ENCODE peak calls at places on chromosomes 16 and 17, in nine cellular contexts. F, R, L, Z, O, Q, T, P and V are unnamed samples.

GRCh38 chr16:85455534-85455933 is 157.6 kb upstream of the GSE1 start:
- DNase-seq in T (no peak), R (no peak), L (no peak), P (no peak), F (no peak), Q (no peak), O (no peak), Z (no peak), V (no peak)

GRCh38 chr16:2296662-2297505 is 29.0 kb upstream of the RNPS1 start:
- DNase-seq in R (peak; percentile 62), O (no peak), T (no peak), Q (no peak), F (no peak), Z (peak; percentile 5), L (no peak), P (peak; percentile 92), V (no peak)

GRCh38 chr17:42251115-42251514 is 25.1 kb downstream of the STAT5B start:
- DNase-seq in T (no peak), R (peak; percentile 48), L (no peak), Z (no peak), Q (no peak), O (no peak), P (no peak), F (no peak), V (no peak)

GRCh38 chr16:11085025-11085485 is 140.7 kb downstream of the CLEC16A start:
- DNase-seq in F (no peak), P (no peak), R (no peak), T (no peak), L (no peak), O (no peak), Q (no peak), Z (no peak), V (no peak)

GRCh38 chr17:59435238-59435637 is 103.8 kb downstream of the YPEL2 start:
- DNase-seq in Q (peak; percentile 99), Z (peak; percentile 81), F (no peak), P (no peak), R (no peak), L (no peak), T (no peak), O (peak; percentile 86), V (no peak)

GRCh38 chr16:4792951-4793513 is 2.1 kb upstream of the SMIM22 start:
- DNase-seq in Q (no peak), Z (no peak), L (no peak), F (no peak), R (no peak), P (no peak), T (no peak), O (no peak), V (no peak)

GRCh38 chr17:74461646-74462045 is 4.8 kb upstream of the CD300A start:
- DNase-seq in P (no peak), Q (no peak), T (no peak), L (no peak), Z (no peak), R (no peak), F (no peak), O (no peak), V (no peak)

GRCh38 chr17:17778308-17779014 is 58.3 kb downstream of the SREBF1 start:
- DNase-seq in Z (no peak), L (no peak), F (no peak), Q (no peak), O (peak; percentile 30), R (no peak), P (peak; percentile 51), T (peak; percentile 84), V (no peak)

GRCh38 chr17:4378626-4379025 is 12.2 kb upstream of the UBE2G1 start:
- DNase-seq in R (no peak), P (no peak), T (no peak), F (no peak), O (no peak), Q (no peak), L (no peak), Z (no peak), V (no peak)

GRCh38 chr16:48160575-48160974 is 4.8 kb upstream of the ABCC12 start:
- DNase-seq in O (no peak), R (no peak), Q (no peak), F (no peak), Z (no peak), P (no peak), L (no peak), T (no peak), V (no peak)

GRCh38 chr16:986411-986810 is 4.8 kb downstream of the SOX8 start:
- DNase-seq in Q (no peak), Z (no peak), L (no peak), P (no peak), T (no peak), R (no peak), O (no peak), F (no peak), V (no peak)

GRCh38 chr16:88063201-88063773 is 112.1 kb downstream of the BANP start:
- DNase-seq in L (no peak), Q (no peak), F (no peak), T (peak; percentile 44), P (no peak), R (no peak), O (peak; percentile 88), Z (peak; percentile 83), V (no peak)
- TF ChIP-seq CTCF in L (no peak), Q (no peak), F (no peak), T (peak; percentile 46), P (no peak), R (no peak), O (peak; percentile 69), Z (peak; percentile 72), V (no peak)

DNA sequence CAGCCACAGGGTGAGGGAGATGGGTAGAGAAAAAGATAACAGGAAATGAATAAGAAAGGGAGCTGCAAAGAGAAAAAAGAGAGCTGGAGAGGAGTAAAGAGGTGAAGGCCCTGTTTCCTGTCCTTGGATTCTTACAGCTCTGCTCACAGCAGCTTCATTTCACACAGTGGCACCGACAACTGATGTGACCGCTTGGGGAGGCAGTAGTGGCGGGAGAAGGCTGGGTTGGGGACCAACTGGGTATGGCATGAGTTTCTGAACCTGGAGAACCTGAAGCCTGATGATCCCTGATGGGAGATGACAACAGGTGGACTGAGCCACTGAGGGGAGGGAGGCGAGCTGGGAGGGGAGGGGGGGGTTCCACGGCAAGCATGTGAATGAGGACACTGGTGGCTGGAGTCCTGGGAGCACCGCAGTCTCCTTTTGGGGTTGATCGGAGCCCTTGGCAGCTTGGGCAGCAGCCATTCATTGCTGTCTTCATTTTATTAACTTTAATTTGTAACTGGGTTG is 34.3 kb upstream of the TOB1 start:
- DNase-seq in F (no peak), R (no peak), Q (no peak), Z (no peak), T (no peak), P (no peak), O (no peak), L (no peak), V (no peak)
- TF ChIP-seq CTCF in F (no peak), R (no peak), Q (no peak), Z (no peak), T (no peak), P (no peak), O (no peak), L (no peak), V (no peak)

GRCh38 chr17:43840814-43841213 is 6.2 kb upstream of the CD300LG start:
- DNase-seq in R (peak; percentile 67), L (no peak), Z (no peak), O (no peak), Q (no peak), T (no peak), P (no peak), F (no peak), V (no peak)
- TF ChIP-seq CTCF in R (peak; percentile 38), L (no peak), Z (peak; percentile 31), O (peak; percentile 5), Q (peak; percentile 28), T (peak; percentile 49), P (no peak), F (no peak), V (peak; percentile 33)

GRCh38 chr16:79497951-79498350 is 102.6 kb downstream of the MAF start:
- DNase-seq in R (no peak), T (no peak), Q (no peak), F (no peak), P (no peak), O (no peak), L (no peak), Z (no peak), V (no peak)

DNA sequence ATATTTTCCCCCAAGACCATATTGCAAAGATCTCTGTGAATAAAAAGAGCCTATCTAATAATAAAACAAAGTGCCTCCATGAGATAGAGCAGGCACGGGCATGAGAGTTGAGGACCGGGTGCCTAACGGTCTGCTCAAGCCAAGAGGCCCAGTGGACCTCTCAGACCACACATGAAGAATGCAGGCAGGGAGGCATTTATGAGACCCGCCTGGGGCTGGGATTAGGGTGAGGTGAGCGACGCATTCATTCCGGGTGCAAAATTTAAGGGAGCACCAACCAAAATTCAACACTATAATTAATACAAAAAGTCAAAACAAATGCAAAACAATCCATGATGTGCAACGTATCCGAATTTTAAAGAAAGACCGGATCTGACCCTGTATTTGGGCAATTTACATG is 108.5 kb downstream of the MAF start:
- DNase-seq in R (no peak), T (no peak), Q (no peak), P (no peak), O (no peak), Z (no peak), F (no peak), L (no peak), V (no peak)
- TF ChIP-seq CTCF in R (no peak), T (no peak), Q (no peak), P (no peak), O (no peak), Z (no peak), F (no peak), L (no peak), V (no peak)